ENCODE peak calls at places on chromosomes 5 and 9, in eight cellular contexts. Q, P, W, Z, R, F, J and I are unnamed samples.

GRCh38 chr9:95134457-95134881 is 183.0 kb downstream of the FANCC start:
- DNase-seq in W (no peak), P (no peak), J (no peak), R (no peak), F (no peak), Q (no peak), Z (no peak), I (no peak)

GRCh38 chr5:35457912-35458823 is 159.5 kb upstream of the SPEF2 start:
- DNase-seq in Z (no peak), J (no peak), R (no peak), W (no peak), P (no peak), Q (no peak), F (no peak), I (no peak)

GRCh38 chr9:92328225-92328624 is 2.5 kb downstream of the CENPP start:
- DNase-seq in Z (no peak), W (peak), R (peak), J (peak), Q (no peak), F (peak), P (no peak), I (no peak)

GRCh38 chr5:117431091-117431490 is 856.5 kb upstream of the SEMA6A start:
- DNase-seq in F (no peak), W (no peak), P (no peak), Z (no peak), R (no peak), J (no peak), Q (no peak), I (no peak)

GRCh38 chr5:85556464-85556863 is 1061.3 kb upstream of the COX7C start:
- DNase-seq in Q (no peak), J (no peak), F (no peak), W (no peak), P (no peak), Z (no peak), R (no peak), I (no peak)

GRCh38 chr5:127725673-127726072 is 22.5 kb downstream of the CCDC192 start:
- DNase-seq in Z (no peak), W (no peak), F (no peak), P (no peak), Q (no peak), R (no peak), J (no peak), I (no peak)

GRCh38 chr5:139910901-139911300 is 115.3 kb downstream of the PSD2 start:
- DNase-seq in F (no peak), R (no peak), P (no peak), J (no peak), Q (no peak), W (no peak), Z (no peak), I (no peak)

GRCh38 chr5:92553326-92553725 is 1027.7 kb downstream of the NR2F1-AS1 start:
- DNase-seq in Z (no peak), Q (no peak), P (no peak), F (no peak), W (no peak), R (no peak), J (no peak), I (no peak)

GRCh38 chr5:126234563-126235195 is 188.5 kb upstream of the GRAMD2B start:
- DNase-seq in J (peak), R (peak), Z (no peak), F (peak), P (no peak), Q (no peak), W (peak), I (peak)
- TF ChIP-seq CTCF in J (peak), R (peak), Z (no peak), F (peak), P (no peak), Q (peak), W (peak), I (peak)

GRCh38 chr9:114156311-114156657 is 947 bp downstream of the COL27A1 start:
- DNase-seq in Z (no peak), R (no peak), J (no peak), Q (no peak), F (no peak), P (no peak), W (no peak), I (no peak)
- TF ChIP-seq CTCF in Z (no peak), R (no peak), J (no peak), Q (no peak), F (no peak), P (no peak), W (no peak), I (no peak)

DNA sequence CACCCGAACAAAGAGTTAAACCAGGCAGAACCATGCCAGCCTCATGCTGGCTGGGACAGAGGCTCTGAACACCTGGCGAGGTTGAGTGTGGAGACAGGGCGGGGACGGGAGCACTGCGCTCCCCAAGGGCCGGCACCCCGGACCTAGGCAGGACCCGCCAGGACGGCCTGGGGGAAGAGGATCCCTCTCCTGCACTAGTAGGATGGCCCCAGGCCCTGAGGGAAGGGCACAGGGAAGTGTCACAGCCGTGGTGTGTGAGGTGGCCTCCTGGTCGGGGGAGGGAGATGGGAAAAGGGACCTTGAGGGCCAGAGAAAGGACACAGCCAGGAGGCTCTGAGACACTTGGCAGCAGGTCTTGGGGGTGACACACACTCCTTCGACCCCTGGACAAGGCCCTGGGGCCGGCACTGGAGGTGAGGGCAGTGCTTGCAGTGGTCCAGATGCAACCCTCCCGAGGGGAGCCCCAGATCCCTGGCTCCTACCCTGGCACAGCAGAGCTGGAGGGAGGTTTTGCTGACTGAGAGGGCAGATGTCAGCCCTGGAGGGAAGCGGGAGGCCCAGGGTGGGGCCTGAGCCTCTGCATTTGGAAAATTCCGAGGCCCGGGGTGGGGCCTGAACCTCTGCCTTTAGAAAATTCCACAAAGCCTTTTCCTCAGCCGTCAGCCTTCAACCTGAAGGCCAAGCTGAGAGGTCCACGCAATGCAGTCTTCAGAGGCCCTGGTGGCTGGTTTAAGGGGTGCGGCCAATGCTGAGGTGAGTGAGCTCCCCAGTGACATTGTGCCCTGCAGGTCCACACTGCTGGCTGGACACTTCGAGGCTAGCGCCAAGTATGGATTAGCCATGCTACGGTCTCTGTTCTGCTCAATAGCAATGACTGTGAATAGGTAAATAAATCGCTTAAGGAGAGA is 24.8 kb upstream of the TERT start:
- DNase-seq in P (no peak), W (no peak), Q (no peak), F (no peak), Z (peak), J (no peak), R (no peak), I (no peak)
- TF ChIP-seq CTCF in P (no peak), W (no peak), Q (no peak), F (no peak), Z (no peak), J (no peak), R (peak), I (no peak)

DNA sequence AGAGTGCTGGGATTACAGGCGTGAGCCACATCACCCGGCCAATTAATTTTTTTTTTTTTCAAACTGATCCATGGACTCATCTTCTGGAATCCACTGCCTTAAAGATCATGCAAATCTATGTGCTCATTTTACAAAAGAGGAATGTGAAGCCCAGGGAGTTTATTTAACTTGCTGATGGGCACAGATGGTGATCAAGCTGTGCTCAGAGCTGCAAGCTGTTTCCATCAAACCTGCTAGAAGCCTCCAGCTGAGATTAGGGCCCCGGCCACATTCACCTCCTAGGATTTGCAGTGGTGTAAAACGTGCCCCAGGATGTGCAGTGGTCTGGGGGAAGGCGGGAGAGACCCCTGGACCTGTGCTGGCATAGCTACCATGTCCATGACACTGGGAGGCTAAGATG is 56.1 kb upstream of the TUT7 start:
- DNase-seq in J (no peak), P (no peak), Z (no peak), Q (no peak), R (no peak), F (no peak), W (no peak), I (no peak)
- TF ChIP-seq CTCF in J (no peak), P (no peak), Z (no peak), Q (no peak), R (no peak), F (no peak), W (no peak), I (no peak)

DNA sequence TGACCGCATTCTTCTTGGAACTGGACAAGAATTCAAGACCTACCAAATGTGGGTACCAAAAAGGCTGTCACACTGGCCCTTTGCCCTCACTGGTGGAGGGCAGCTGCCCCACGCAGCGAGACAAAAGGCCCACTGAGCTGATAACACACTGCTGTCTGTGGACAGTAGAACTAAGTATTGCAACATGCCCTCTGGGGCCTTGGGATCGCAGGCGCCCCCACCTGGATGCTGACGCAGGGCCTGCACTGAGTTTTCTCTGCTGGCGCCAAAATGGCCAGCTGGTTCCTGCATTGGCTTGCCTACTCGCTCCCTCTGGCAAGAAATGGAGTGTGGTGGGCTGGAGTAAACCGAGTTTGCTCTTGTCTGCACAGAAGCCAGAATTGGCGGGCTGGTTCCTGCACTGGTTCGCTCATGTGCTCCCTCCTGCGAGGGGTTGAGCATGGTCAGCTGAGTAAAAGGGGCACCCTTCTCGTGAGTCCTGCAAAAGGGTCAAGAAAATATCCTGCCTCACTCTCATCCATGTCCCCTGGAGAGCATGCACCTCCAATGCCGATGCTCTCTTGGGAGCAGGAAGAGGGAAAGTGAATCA is 55.7 kb downstream of the NXNL2 start:
- DNase-seq in P (no peak), Z (no peak), F (no peak), Q (no peak), R (no peak), J (no peak), W (no peak), I (no peak)
- TF ChIP-seq CTCF in P (no peak), Z (no peak), F (no peak), Q (no peak), R (peak), J (peak), W (no peak), I (no peak)

GRCh38 chr9:87080512-87081225 is 133.4 kb upstream of the GAS1 start:
- DNase-seq in P (no peak), J (no peak), Z (no peak), W (no peak), R (no peak), F (no peak), Q (no peak), I (no peak)
- TF ChIP-seq CTCF in P (no peak), J (peak), Z (no peak), W (no peak), R (no peak), F (no peak), Q (peak), I (no peak)